ENCODE peak calls at places on chromosomes 2 and 18, in six cellular contexts. D is tibial artery, W is GM23248, G is Peyer's patch, A is foreskin keratinocyte, L is H1. S is an unnamed sample.

GRCh38 chr2:84442888-84443287 is 16.2 kb downstream of the SUCLG1 start:
- DNase-seq in A (no peak), G (no peak), W (no peak), L (no peak), D (no peak), S (no peak)

GRCh38 chr18:61322265-61322873 is 10.9 kb upstream of the CDH20 start:
- DNase-seq in D (no peak), W (peak; percentile 77), G (peak; percentile 82), A (no peak), L (peak; percentile 92), S (peak; percentile 74)

GRCh38 chr2:66412874-66413273 is 22.1 kb upstream of the MEIS1 start:
- DNase-seq in A (no peak), W (no peak), L (no peak), D (no peak), G (no peak), S (no peak)

GRCh38 chr2:159091381-159091780 is 122.9 kb downstream of the TANC1 start:
- DNase-seq in A (no peak), G (no peak), W (peak; percentile 77), L (no peak), D (no peak), S (no peak)

GRCh38 chr18:22057908-22058527 is 111.4 kb upstream of the GATA6 start:
- DNase-seq in A (no peak), L (no peak), G (no peak), D (no peak), W (peak; percentile 18), S (no peak)

GRCh38 chr2:166765141-166765540 is 123.1 kb upstream of the XIRP2 start:
- DNase-seq in A (peak; percentile 13), W (no peak), G (no peak), D (no peak), L (no peak), S (no peak)

GRCh38 chr2:221567231-221567760 is 4.8 kb downstream of the EPHA4 start:
- DNase-seq in D (no peak), A (no peak), L (no peak), W (no peak), G (no peak), S (no peak)

GRCh38 chr2:98896944-98897343 is 39.1 kb downstream of the CRACDL start:
- DNase-seq in A (no peak), G (no peak), D (no peak), L (peak; percentile 1), W (no peak), S (no peak)

GRCh38 chr2:86661333-86661732 is 37.7 kb upstream of the RNF103 start:
- DNase-seq in D (no peak), G (peak; percentile 68), A (peak; percentile 26), L (no peak), W (no peak), S (no peak)

GRCh38 chr2:230221533-230221932 is 1.7 kb upstream of the SP110 start:
- DNase-seq in A (no peak), D (no peak), W (no peak), L (no peak), G (no peak), S (no peak)

GRCh38 chr18:68840554-68841263 is 42.8 kb downstream of the CCDC102B start:
- DNase-seq in A (peak; percentile 64), L (no peak), W (peak; percentile 95), G (no peak), D (no peak), S (no peak)

GRCh38 chr2:60965514-60965815 is 52.1 kb upstream of the PEX13 start:
- DNase-seq in W (no peak), A (no peak), D (no peak), G (no peak), L (no peak), S (no peak)

GRCh38 chr2:112150447-112150846 is 12.3 kb downstream of the FBLN7 start:
- DNase-seq in A (peak; percentile 89), W (peak; percentile 98), L (peak; percentile 19), D (peak; percentile 68), G (peak; percentile 44), S (no peak)

GRCh38 chr2:239253264-239253663 is 147.6 kb downstream of the HDAC4 start:
- DNase-seq in W (no peak), G (peak; percentile 33), L (no peak), D (no peak), A (no peak), S (no peak)

GRCh38 chr2:225008935-225009334 is 33.3 kb downstream of the DOCK10 start:
- DNase-seq in A (no peak), L (peak; percentile 54), G (no peak), D (no peak), W (peak; percentile 29), S (no peak)

GRCh38 chr2:99960724-99961566 is 181.4 kb downstream of the AFF3 start:
- DNase-seq in W (no peak), D (no peak), A (no peak), L (no peak), G (no peak), S (no peak)

GRCh38 chr2:223870840-223871618 is 33.6 kb upstream of the AP1S3 start:
- DNase-seq in W (peak; percentile 22), G (no peak), L (no peak), A (no peak), D (no peak), S (no peak)

GRCh38 chr18:55089595-55089994 is 130.3 kb upstream of the CCDC68 start:
- DNase-seq in W (no peak), L (no peak), G (no peak), D (no peak), A (no peak), S (no peak)

GRCh38 chr2:217204358-217204757 is 344.5 kb upstream of the TNP1 start:
- DNase-seq in L (no peak), A (peak; percentile 24), G (no peak), W (peak; percentile 56), D (no peak), S (no peak)

GRCh38 chr2:240988571-240989271 is 9.7 kb upstream of the SNED1 start:
- DNase-seq in W (no peak), D (peak; percentile 61), A (no peak), G (no peak), L (peak; percentile 38), S (peak; percentile 30)

GRCh38 chr2:54081574-54081973 is 33.8 kb upstream of the ACYP2 start:
- DNase-seq in G (no peak), L (no peak), W (no peak), A (peak; percentile 99), D (no peak), S (no peak)

GRCh38 chr2:15675456-15676195 is 84.0 kb downstream of the DDX1 start:
- DNase-seq in G (no peak), D (peak; percentile 19), L (no peak), A (peak; percentile 59), W (peak; percentile 16), S (no peak)

GRCh38 chr2:120722603-120723421 is 12.9 kb upstream of the GLI2 start:
- DNase-seq in D (peak; percentile 42), W (peak; percentile 75), G (peak; percentile 23), L (no peak), A (no peak), S (no peak)

GRCh38 chr2:100208375-100208774 is 66.0 kb upstream of the AFF3 start:
- DNase-seq in W (peak; percentile 35), D (no peak), G (no peak), L (no peak), A (no peak), S (no peak)

GRCh38 chr2:240602266-240603050 is 15.9 kb downstream of the CAPN10 start:
- DNase-seq in L (no peak), G (peak; percentile 42), D (peak; percentile 60), A (no peak), W (no peak), S (no peak)

DNA sequence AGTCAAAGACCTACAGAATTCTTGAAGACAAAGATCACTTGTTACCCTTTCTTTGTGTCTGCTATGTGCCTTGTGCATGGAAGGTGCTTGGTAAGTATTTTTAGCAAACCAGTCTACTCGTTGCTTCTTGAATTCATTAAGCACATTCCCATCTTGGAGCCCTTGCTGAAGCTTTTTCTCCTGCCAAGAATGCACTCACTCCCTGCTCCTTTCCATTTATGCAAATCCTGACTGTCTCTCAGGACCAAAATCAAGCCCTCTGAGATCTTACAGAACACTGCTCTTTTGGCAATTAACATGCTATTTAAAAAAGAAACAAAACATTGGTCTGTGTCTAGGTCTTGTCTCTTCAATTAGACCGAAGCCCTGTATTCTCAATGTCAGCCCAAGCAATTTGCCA is 75.8 kb downstream of the CLHC1 start:
- DNase-seq in W (peak; percentile 55), L (no peak), A (no peak), G (no peak), D (no peak), S (no peak)
- H3K4me1 ChIP-seq in W (peaks cover 67% of the 10 kb centered on the region), L (no peaks in the 10 kb centered on the region), A (peaks cover 24% of the 10 kb centered on the region), G (peaks cover 62% of the 10 kb centered on the region), D (peaks cover 78% of the 10 kb centered on the region), S (peaks cover 44% of the 10 kb centered on the region)

DNA sequence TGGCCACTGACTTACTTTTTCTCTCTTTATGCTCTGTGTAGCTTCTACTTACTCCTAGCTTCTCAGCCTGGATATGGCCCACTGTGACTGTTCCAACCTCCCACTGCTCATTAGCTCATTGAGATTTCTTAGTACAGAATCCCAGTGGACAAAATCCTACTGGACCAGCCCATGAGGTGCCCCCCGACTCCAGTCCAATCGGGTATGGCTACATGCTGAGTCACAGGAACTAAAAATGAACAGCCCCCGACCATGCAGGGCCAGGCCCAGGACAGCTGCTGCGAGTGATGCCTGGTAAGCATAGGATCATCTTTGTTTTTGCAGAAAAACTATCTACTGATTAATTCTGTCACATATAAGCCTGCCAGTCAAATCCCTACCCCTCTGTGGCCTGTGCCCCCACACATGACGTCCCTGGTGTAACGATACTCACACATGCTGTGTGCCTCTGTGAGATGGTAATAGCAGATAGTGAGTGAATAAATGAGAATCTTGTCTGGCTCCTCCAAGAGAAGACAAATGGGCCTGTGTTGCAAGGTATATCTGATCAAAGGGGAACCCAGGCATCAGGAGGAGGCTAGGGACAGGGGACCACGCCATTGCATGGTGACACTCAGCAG is 85.9 kb upstream of the KLF7 start:
- DNase-seq in L (no peak), A (no peak), W (peak; percentile 18), G (no peak), D (no peak), S (no peak)
- H3K4me1 ChIP-seq in L (no peaks in the 10 kb centered on the region), A (peaks cover 50% of the 10 kb centered on the region), W (peaks cover 82% of the 10 kb centered on the region), G (no peaks in the 10 kb centered on the region), D (no peaks in the 10 kb centered on the region), S (peaks cover 4% of the 10 kb centered on the region)

DNA sequence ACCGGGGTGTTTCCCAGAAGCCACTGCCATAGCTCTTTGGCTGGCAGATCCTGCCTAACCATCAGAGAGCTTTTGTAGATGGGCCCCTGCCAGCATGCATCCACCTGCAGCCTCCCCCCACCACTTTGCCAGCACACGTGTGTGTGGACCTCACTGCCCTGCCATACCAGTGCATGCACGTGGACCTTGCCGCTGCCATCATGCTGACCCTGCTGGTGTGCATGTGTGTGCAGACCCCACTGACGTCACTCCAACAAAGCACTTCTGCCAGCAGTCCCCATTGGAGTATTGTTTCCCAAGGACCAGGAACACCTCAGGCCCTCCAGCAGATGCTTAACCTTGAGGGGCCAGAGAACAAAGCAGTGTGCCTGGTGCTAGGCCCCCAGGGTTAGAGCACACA is 71.4 kb downstream of the STRADB start:
- DNase-seq in A (no peak), D (no peak), W (no peak), G (no peak), L (no peak), S (no peak)
- H3K4me1 ChIP-seq in A (no peaks in the 10 kb centered on the region), D (no peaks in the 10 kb centered on the region), W (peaks cover 11% of the 10 kb centered on the region), G (no peaks in the 10 kb centered on the region), L (no peaks in the 10 kb centered on the region), S (no peaks in the 10 kb centered on the region)

GRCh38 chr2:218402911-218403411 is 3.3 kb downstream of the CTDSP1 start:
- DNase-seq in L (no peak), D (no peak), A (no peak), G (no peak), W (no peak), S (no peak)
- H3K4me1 ChIP-seq in L (peaks cover 24% of the 10 kb centered on the region), D (peaks cover 63% of the 10 kb centered on the region), A (peaks cover 12% of the 10 kb centered on the region), G (peaks cover 55% of the 10 kb centered on the region), W (peaks cover 22% of the 10 kb centered on the region), S (peaks cover 32% of the 10 kb centered on the region)

GRCh38 chr2:64839844-64840243 is 149.4 kb upstream of the SLC1A4 start:
- DNase-seq in D (no peak), G (peak; percentile 71), A (no peak), L (no peak), W (peak; percentile 67), S (no peak)
- H3K4me1 ChIP-seq in D (peaks cover 11% of the 10 kb centered on the region), G (peaks cover 9% of the 10 kb centered on the region), A (peaks cover 4% of the 10 kb centered on the region), L (no peaks in the 10 kb centered on the region), W (peaks cover 43% of the 10 kb centered on the region), S (peaks cover 51% of the 10 kb centered on the region)